ENCODE peak calls at places on chromosomes 12 and 14, in seven cellular contexts. I, O, A, P, V, K and Y are unnamed samples.

GRCh38 chr12:128853321-128854197 is at the start of gene GLT1D1:
- DNase-seq in I (no peak), O (no peak), A (peak; percentile 10), P (no peak), V (peak; percentile 32), K (no peak), Y (no peak)

GRCh38 chr14:99982449-99983250 is 82.6 kb upstream of the EVL start:
- DNase-seq in I (peak; percentile 55), O (peak; percentile 35), A (peak; percentile 64), P (peak; percentile 94), V (peak; percentile 29), K (no peak), Y (peak; percentile 45)

GRCh38 chr14:35390577-35391387 is 13.8 kb downstream of the NFKBIA start:
- DNase-seq in I (no peak), O (no peak), A (no peak), P (no peak), V (no peak), K (no peak), Y (no peak)

GRCh38 chr12:22350817-22351371 is 16.4 kb upstream of the ST8SIA1 start:
- DNase-seq in I (no peak), O (no peak), A (no peak), P (no peak), V (no peak), K (no peak), Y (no peak)

GRCh38 chr14:102909462-102909861 is 13.0 kb upstream of the AMN start:
- DNase-seq in I (no peak), O (no peak), A (no peak), P (no peak), V (no peak), K (no peak), Y (no peak)

GRCh38 chr12:15049456-15050153 is 76.8 kb downstream of the PDE6H start:
- DNase-seq in I (no peak), O (no peak), A (no peak), P (peak; percentile 7), V (no peak), K (no peak), Y (no peak)

GRCh38 chr12:102946042-102946441 is 11.4 kb upstream of the ASCL1 start:
- DNase-seq in I (no peak), O (no peak), A (no peak), P (no peak), V (no peak), K (no peak), Y (no peak)

GRCh38 chr12:110312581-110313360 is 31.7 kb downstream of the ATP2A2 start:
- DNase-seq in I (no peak), O (no peak), A (no peak), P (no peak), V (no peak), K (no peak), Y (no peak)

GRCh38 chr12:108201808-108202207 is 72.7 kb downstream of the WSCD2 start:
- DNase-seq in I (no peak), O (no peak), A (no peak), P (no peak), V (no peak), K (no peak), Y (no peak)

GRCh38 chr12:80692114-80692513 is 15.3 kb upstream of the MYF6 start:
- DNase-seq in I (no peak), O (no peak), A (no peak), P (peak; percentile 71), V (no peak), K (no peak), Y (no peak)

GRCh38 chr12:120394483-120395367 is 25.8 kb upstream of the MSI1 start:
- DNase-seq in I (no peak), O (no peak), A (peak; percentile 22), P (no peak), V (no peak), K (no peak), Y (no peak)

GRCh38 chr14:45091696-45092095 is 7.8 kb downstream of the PRPF39 start:
- DNase-seq in I (no peak), O (no peak), A (no peak), P (no peak), V (no peak), K (no peak), Y (no peak)

GRCh38 chr14:96455588-96455987 is 46.6 kb upstream of the PAPOLA start:
- DNase-seq in I (no peak), O (no peak), A (no peak), P (no peak), V (no peak), K (no peak), Y (no peak)

GRCh38 chr12:75606146-75606545 is 94.7 kb upstream of the KRR1 start:
- DNase-seq in I (no peak), O (no peak), A (no peak), P (no peak), V (no peak), K (no peak), Y (no peak)

GRCh38 chr12:79547735-79548347 is 142.9 kb downstream of the PAWR start:
- DNase-seq in I (no peak), O (no peak), A (peak; percentile 56), P (peak; percentile 14), V (no peak), K (no peak), Y (no peak)

GRCh38 chr12:93109794-93110203 is 180.7 kb upstream of the EEA1 start:
- DNase-seq in I (no peak), O (no peak), A (no peak), P (no peak), V (no peak), K (no peak), Y (no peak)

GRCh38 chr14:32606297-32606696 is 277.2 kb downstream of the AKAP6 start:
- DNase-seq in I (no peak), O (no peak), A (no peak), P (no peak), V (no peak), K (no peak), Y (no peak)

GRCh38 chr12:6715130-6715529 is 8.7 kb upstream of the COPS7A start:
- DNase-seq in I (no peak), O (no peak), A (no peak), P (no peak), V (no peak), K (no peak), Y (no peak)

GRCh38 chr14:56855891-56856461 is 45.7 kb upstream of the OTX2 start:
- DNase-seq in I (no peak), O (no peak), A (no peak), P (no peak), V (no peak), K (no peak), Y (no peak)

GRCh38 chr14:99802301-99803105 is 9.3 kb downstream of the EML1 start:
- DNase-seq in I (no peak), O (no peak), A (no peak), P (no peak), V (no peak), K (no peak), Y (no peak)

GRCh38 chr14:34548472-34548981 is 9.0 kb upstream of the EAPP start:
- DNase-seq in I (no peak), O (no peak), A (no peak), P (no peak), V (no peak), K (no peak), Y (peak; percentile 51)

GRCh38 chr14:60327447-60328331 is 78.7 kb downstream of the PPM1A start:
- DNase-seq in I (no peak), O (peak; percentile 46), A (peak; percentile 25), P (no peak), V (peak; percentile 51), K (no peak), Y (peak; percentile 55)

GRCh38 chr14:104436047-104436531 is 143.5 kb upstream of the C14orf180 start:
- DNase-seq in I (no peak), O (no peak), A (peak; percentile 39), P (no peak), V (peak; percentile 88), K (no peak), Y (peak; percentile 92)

GRCh38 chr12:40181490-40181889 is 43.3 kb upstream of the LRRK2 start:
- DNase-seq in I (no peak), O (no peak), A (no peak), P (no peak), V (no peak), K (no peak), Y (no peak)

GRCh38 chr12:107027304-107028053 is 40.5 kb upstream of the MTERF2 start:
- DNase-seq in I (no peak), O (no peak), A (no peak), P (peak; percentile 3), V (no peak), K (no peak), Y (no peak)

GRCh38 chr14:100078216-100078780 is 13.1 kb downstream of the EVL start:
- DNase-seq in I (no peak), O (no peak), A (no peak), P (no peak), V (no peak), K (no peak), Y (no peak)

GRCh38 chr14:85471744-85472143 is 58.2 kb upstream of the FLRT2 start:
- DNase-seq in I (peak; percentile 13), O (no peak), A (no peak), P (no peak), V (no peak), K (no peak), Y (peak; percentile 23)

GRCh38 chr12:9372202-9372601 is 164.0 kb upstream of the PZP start:
- DNase-seq in I (no peak), O (no peak), A (no peak), P (no peak), V (no peak), K (no peak), Y (no peak)

GRCh38 chr12:91854725-91855124 is 290.9 kb downstream of the BTG1 start:
- DNase-seq in I (no peak), O (no peak), A (no peak), P (no peak), V (no peak), K (no peak), Y (no peak)

GRCh38 chr12:26338574-26339572 is 143.5 kb downstream of the SSPN start:
- DNase-seq in I (no peak), O (no peak), A (no peak), P (no peak), V (no peak), K (peak; percentile 8), Y (no peak)

GRCh38 chr14:83887871-83888270 is 1642.1 kb upstream of the FLRT2 start:
- DNase-seq in I (no peak), O (no peak), A (no peak), P (no peak), V (no peak), K (no peak), Y (no peak)

GRCh38 chr12:111976291-111976690 is 36.7 kb downstream of the TMEM116 start:
- DNase-seq in I (no peak), O (no peak), A (no peak), P (no peak), V (no peak), K (no peak), Y (no peak)

GRCh38 chr12:131810672-131811071 is 17.5 kb upstream of the MMP17 start:
- DNase-seq in I (no peak), O (no peak), A (no peak), P (no peak), V (no peak), K (no peak), Y (no peak)

GRCh38 chr12:9049520-9050133 is 60.3 kb downstream of the KLRG1 start:
- DNase-seq in I (no peak), O (no peak), A (peak; percentile 40), P (no peak), V (no peak), K (no peak), Y (no peak)